ENCODE peak calls at places on chromosomes 3 and 15, in seven cellular contexts. Z is WTC11, M is PC-3, Y is NCI-H774, X is A549, A is retina, P is caudate nucleus. K is an unnamed sample.

GRCh38 chr3:39106281-39107055 is 959 bp downstream of the GORASP1 start:
- DNase-seq in M (peak), A (no peak), X (no peak), Z (no peak), Y (no peak), P (no peak), K (peak)

GRCh38 chr3:73043414-73043813 is 18.0 kb upstream of the EBLN2 start:
- DNase-seq in A (no peak), P (no peak), X (no peak), Z (no peak), Y (no peak), M (no peak), K (no peak)

GRCh38 chr3:43213631-43214030 is 72.7 kb upstream of the SNRK start:
- DNase-seq in P (no peak), A (no peak), Y (no peak), Z (no peak), X (no peak), M (peak), K (peak)

GRCh38 chr3:128496019-128496601 is 3.1 kb upstream of the GATA2 start:
- DNase-seq in Z (no peak), X (no peak), M (no peak), A (no peak), P (no peak), Y (no peak), K (no peak)

GRCh38 chr15:68277131-68277604 is 377 bp upstream of the FEM1B start:
- DNase-seq in A (no peak), M (no peak), Y (peak), X (no peak), P (peak), Z (peak), K (peak)

GRCh38 chr3:155554777-155555445 is 190.0 kb downstream of the PLCH1 start:
- DNase-seq in P (no peak), M (no peak), X (peak), Z (no peak), A (no peak), Y (no peak), K (peak)

GRCh38 chr15:78343431-78343830 is 3.3 kb downstream of the CRABP1 start:
- DNase-seq in X (no peak), Y (no peak), Z (no peak), P (no peak), M (no peak), A (peak), K (no peak)

GRCh38 chr3:152236741-152237140 is 32.0 kb upstream of the MBNL1 start:
- DNase-seq in Y (no peak), M (no peak), A (no peak), Z (no peak), P (no peak), X (no peak), K (no peak)

GRCh38 chr15:74725241-74725774 is at the start of gene CYP1A1:
- DNase-seq in X (no peak), Y (no peak), M (peak), P (no peak), A (peak), Z (peak), K (peak)

GRCh38 chr3:42526616-42527367 is 24.3 kb downstream of the VIPR1 start:
- DNase-seq in Z (peak), Y (no peak), X (no peak), A (no peak), M (no peak), P (no peak), K (peak)

GRCh38 chr3:159616234-159616825 is 372.3 kb upstream of the IL12A start:
- DNase-seq in Z (peak), M (peak), X (peak), A (no peak), P (no peak), Y (peak), K (peak)

GRCh38 chr3:38478901-38479300 is 17.2 kb upstream of the EXOG start:
- DNase-seq in P (no peak), Z (no peak), M (no peak), A (no peak), X (no peak), Y (no peak), K (no peak)

GRCh38 chr3:168161696-168162095 is 66.0 kb upstream of the GOLIM4 start:
- DNase-seq in Z (no peak), X (no peak), Y (no peak), A (no peak), M (no peak), P (no peak), K (no peak)

GRCh38 chr3:122563717-122564025 is 429 bp downstream of the PARP9 start:
- DNase-seq in M (no peak), X (no peak), Z (no peak), Y (no peak), P (no peak), A (no peak), K (peak)

GRCh38 chr3:13012228-13012691 is 61.0 kb downstream of the IQSEC1 start:
- DNase-seq in A (no peak), Z (no peak), X (no peak), P (no peak), Y (no peak), M (no peak), K (no peak)

GRCh38 chr15:90174140-90174891 is 26.8 kb upstream of the SEMA4B start:
- DNase-seq in X (no peak), P (peak), Y (no peak), A (peak), Z (no peak), M (no peak), K (peak)

GRCh38 chr3:197801801-197802504 is 10.9 kb downstream of the LRCH3 start:
- DNase-seq in P (no peak), M (peak), A (no peak), X (peak), Y (no peak), Z (no peak), K (no peak)

GRCh38 chr3:17182158-17182557 is 297.4 kb downstream of the PLCL2 start:
- DNase-seq in M (no peak), P (no peak), Y (no peak), X (no peak), A (no peak), Z (no peak), K (no peak)

GRCh38 chr3:141507392-141508066 is 20.7 kb downstream of the RASA2 start:
- DNase-seq in Y (no peak), Z (no peak), P (no peak), A (no peak), M (no peak), X (no peak), K (no peak)

GRCh38 chr3:101050061-101050460 is 56.8 kb upstream of the ABI3BP start:
- DNase-seq in X (no peak), P (no peak), Z (no peak), M (no peak), Y (no peak), A (no peak), K (no peak)

K was measured in left kidney.